ENCODE peak calls at places on chromosomes 3 and 15, in six cellular contexts. W, Q, D, C, O and H are unnamed samples.

GRCh38 chr15:101307897-101308603 is 13.0 kb upstream of the SNRPA1 start:
- DNase-seq in C (no peak), O (peak), Q (no peak), D (no peak), W (no peak), H (no peak)

GRCh38 chr15:83809345-83809744 is 155.4 kb downstream of the ADAMTSL3 start:
- DNase-seq in W (no peak), C (no peak), Q (no peak), D (no peak), O (no peak), H (no peak)

GRCh38 chr3:4520013-4520881 is 27.1 kb downstream of the ITPR1 start:
- DNase-seq in O (no peak), C (no peak), D (no peak), Q (no peak), W (no peak), H (no peak)

GRCh38 chr3:193974591-193974990 is 161.4 kb upstream of the HES1 start:
- DNase-seq in Q (no peak), O (no peak), C (no peak), D (no peak), W (no peak), H (no peak)

GRCh38 chr3:121768452-121768851 is 18.9 kb upstream of the GOLGB1 start:
- DNase-seq in O (no peak), D (no peak), Q (no peak), W (no peak), C (no peak), H (no peak)

GRCh38 chr15:66115568-66116206 is 137.9 kb downstream of the MEGF11 start:
- DNase-seq in C (no peak), O (no peak), W (no peak), D (no peak), Q (no peak), H (no peak)

GRCh38 chr15:42385206-42385979 is 26.1 kb downstream of the CAPN3 start:
- DNase-seq in O (no peak), C (peak), Q (peak), D (peak), W (peak), H (no peak)

GRCh38 chr3:79866162-79866561 is 98.4 kb upstream of the ROBO1 start:
- DNase-seq in C (no peak), W (no peak), Q (no peak), D (no peak), O (no peak), H (no peak)

GRCh38 chr3:52052831-52053306 is 3.5 kb downstream of the DUSP7 start:
- DNase-seq in O (peak), D (peak), Q (peak), W (peak), C (no peak), H (no peak)

GRCh38 chr3:112297714-112298113 is 3.7 kb upstream of the SLC9C1 start:
- DNase-seq in Q (no peak), C (no peak), D (no peak), O (no peak), W (no peak), H (no peak)

GRCh38 chr3:16885948-16886683 is 1.4 kb downstream of the PLCL2 start:
- DNase-seq in W (no peak), C (no peak), Q (no peak), D (peak), O (no peak), H (no peak)

GRCh38 chr15:97521894-97522293 is 438.6 kb upstream of the ARRDC4 start:
- DNase-seq in Q (no peak), W (peak), O (no peak), D (peak), C (no peak), H (no peak)